ENCODE peak calls at places on chromosomes 5 and 9, in six cellular contexts. S, K, B, Z, O and T are unnamed samples.

GRCh38 chr5:76766746-76767145 is 50.8 kb downstream of the F2R start:
- DNase-seq in S (peak), Z (no peak), B (no peak), O (no peak), K (no peak), T (no peak)

GRCh38 chr9:121774715-121775613 is 123.5 kb downstream of the DAB2IP start:
- DNase-seq in O (peak), S (no peak), B (no peak), Z (peak), K (no peak), T (no peak)

GRCh38 chr5:17763301-17763700 is 129.0 kb downstream of the TAF11L14 start:
- DNase-seq in Z (no peak), K (no peak), O (no peak), S (peak), B (no peak), T (no peak)

GRCh38 chr5:136006164-136006563 is 22.6 kb upstream of the TGFBI start:
- DNase-seq in K (no peak), S (peak), O (no peak), B (no peak), Z (no peak), T (no peak)

GRCh38 chr9:6667633-6668280 is 22.2 kb upstream of the GLDC start:
- DNase-seq in Z (no peak), B (peak), S (peak), O (no peak), K (peak), T (peak)

GRCh38 chr5:93196986-93197385 is 384.0 kb downstream of the NR2F1-AS1 start:
- DNase-seq in Z (no peak), K (no peak), B (no peak), S (no peak), O (no peak), T (no peak)

GRCh38 chr9:126217797-126218196 is 108.8 kb upstream of the MVB12B start:
- DNase-seq in Z (no peak), K (no peak), O (no peak), S (no peak), B (no peak), T (no peak)

GRCh38 chr5:96825243-96825642 is 17.5 kb upstream of the ERAP1 start:
- DNase-seq in O (no peak), S (no peak), Z (no peak), K (no peak), B (peak), T (no peak)

GRCh38 chr5:117788596-117788995 is 1199.8 kb downstream of the DTWD2 start:
- DNase-seq in B (no peak), K (no peak), S (no peak), Z (no peak), O (no peak), T (no peak)

GRCh38 chr5:127399068-127399467 is 108.5 kb downstream of the MEGF10 start:
- DNase-seq in K (no peak), O (no peak), Z (no peak), B (no peak), S (no peak), T (no peak)

GRCh38 chr5:154756871-154757646 is 1.9 kb downstream of the LARP1 start:
- DNase-seq in B (peak), Z (peak), K (no peak), S (peak), O (peak), T (peak)

GRCh38 chr5:72476721-72477120 is 30.5 kb downstream of the ZNF366 start:
- DNase-seq in Z (no peak), K (no peak), B (no peak), O (no peak), S (no peak), T (no peak)

GRCh38 chr5:138453630-138454029 is 11.6 kb upstream of the EGR1 start:
- DNase-seq in K (no peak), B (no peak), S (no peak), Z (no peak), O (no peak), T (no peak)

GRCh38 chr5:168179185-168179584 is 112.3 kb upstream of the WWC1 start:
- DNase-seq in S (peak), K (no peak), Z (no peak), B (peak), O (no peak), T (no peak)

GRCh38 chr5:130398825-130399224 is 494.6 kb downstream of the CHSY3 start:
- DNase-seq in Z (no peak), O (no peak), K (no peak), S (no peak), B (no peak), T (no peak)

GRCh38 chr9:88821033-88821748 is 170.1 kb upstream of the S1PR3 start:
- DNase-seq in S (no peak), Z (no peak), B (no peak), O (no peak), K (no peak), T (no peak)

GRCh38 chr5:435961-436640 is 6.9 kb upstream of the EXOC3 start:
- DNase-seq in K (peak), O (peak), Z (no peak), B (peak), S (peak), T (no peak)

GRCh38 chr5:601771-602465 is 10.2 kb upstream of the CEP72 start:
- DNase-seq in Z (peak), O (no peak), B (peak), S (no peak), K (no peak), T (no peak)

GRCh38 chr9:117180896-117181456 is 233.9 kb downstream of the ASTN2 start:
- DNase-seq in O (no peak), B (no peak), K (no peak), S (no peak), Z (no peak), T (no peak)

GRCh38 chr5:135072357-135073247 is 38.6 kb upstream of the PITX1 start:
- DNase-seq in B (peak), K (no peak), Z (no peak), S (peak), O (no peak), T (no peak)

GRCh38 chr9:130946778-130947617 is 8.0 kb upstream of the FIBCD1 start:
- DNase-seq in S (peak), B (peak), O (no peak), Z (no peak), K (no peak), T (peak)

GRCh38 chr9:12775373-12775962 is 648 bp downstream of the LURAP1L start:
- DNase-seq in O (peak), K (no peak), Z (peak), B (peak), S (no peak), T (no peak)

GRCh38 chr9:130173462-130173876 is 1.3 kb downstream of the NCS1 start:
- DNase-seq in O (no peak), K (no peak), Z (no peak), S (no peak), B (no peak), T (no peak)

GRCh38 chr5:31824886-31825774 is 186.2 kb downstream of the PDZD2 start:
- DNase-seq in K (peak), B (peak), Z (no peak), S (peak), O (no peak), T (peak)

GRCh38 chr5:93611900-93612898 is 29.2 kb downstream of the NR2F1 start:
- DNase-seq in O (no peak), K (peak), S (peak), Z (peak), B (peak), T (peak)

GRCh38 chr5:142981886-142982820 is 212.0 kb downstream of the ARHGAP26 start:
- DNase-seq in K (no peak), Z (peak), B (no peak), S (peak), O (peak), T (no peak)

GRCh38 chr9:69579032-69579748 is 93.0 kb downstream of the APBA1 start:
- DNase-seq in K (no peak), O (no peak), S (no peak), Z (no peak), B (no peak), T (no peak)